ENCODE peak calls at places on chromosomes 6 and 20, in ten cellular contexts. D, W, M, S, J, X, L, Y, K and Q are unnamed samples.

GRCh38 chr6:25337004-25337403 is 57.8 kb downstream of the CARMIL1 start:
- DNase-seq in S (no peak), M (no peak), X (no peak), D (no peak), L (no peak), W (no peak), Y (no peak), K (no peak), J (no peak), Q (no peak)

GRCh38 chr6:143176090-143177021 is 115.7 kb downstream of the AIG1 start:
- DNase-seq in K (peak), X (no peak), D (no peak), J (no peak), S (no peak), W (no peak), Y (no peak), L (no peak), M (peak), Q (no peak)

GRCh38 chr20:46293084-46293483 is 15.2 kb downstream of the CDH22 start:
- DNase-seq in S (no peak), J (peak), W (no peak), Y (no peak), L (no peak), M (peak), K (peak), D (no peak), X (no peak), Q (peak)

GRCh38 chr20:34023937-34024732 is 30.4 kb downstream of the RALY start:
- DNase-seq in K (no peak), W (no peak), D (no peak), J (no peak), Y (no peak), M (no peak), X (no peak), S (no peak), L (no peak), Q (no peak)

GRCh38 chr6:46893648-46894047 is 28.1 kb downstream of the ADGRF5 start:
- DNase-seq in J (no peak), S (no peak), L (no peak), Y (no peak), M (no peak), X (no peak), W (no peak), K (no peak), D (no peak), Q (no peak)

GRCh38 chr6:16398587-16398986 is 160.2 kb downstream of the GMPR start:
- DNase-seq in D (no peak), J (no peak), K (peak), X (no peak), S (no peak), W (no peak), L (no peak), M (no peak), Y (no peak), Q (no peak)

GRCh38 chr6:105199711-105200110 is 19.9 kb upstream of the POPDC3 start:
- DNase-seq in X (no peak), D (peak), M (no peak), Y (no peak), S (no peak), L (no peak), K (no peak), W (no peak), J (no peak), Q (no peak)

GRCh38 chr6:31826793-31827285 is 699 bp upstream of the HSPA1B start:
- DNase-seq in J (peak), K (peak), S (no peak), D (peak), X (no peak), Y (peak), W (peak), L (no peak), M (no peak), Q (peak)

GRCh38 chr6:39956951-39957350 is 22.7 kb upstream of the MOCS1 start:
- DNase-seq in J (peak), W (no peak), L (no peak), M (no peak), S (no peak), D (no peak), Y (no peak), K (peak), X (no peak), Q (no peak)

GRCh38 chr6:37783831-37784584 is 35.5 kb upstream of the ZFAND3 start:
- DNase-seq in K (peak), J (no peak), D (peak), S (peak), Y (peak), X (no peak), M (no peak), W (peak), L (no peak), Q (no peak)

GRCh38 chr6:135182993-135183531 is 2.0 kb downstream of the MYB start:
- DNase-seq in L (no peak), W (peak), J (no peak), S (peak), X (peak), D (peak), K (no peak), M (peak), Y (peak), Q (peak)

GRCh38 chr6:27495386-27496135 is 22.7 kb upstream of the ZNF184 start:
- DNase-seq in Y (peak), J (no peak), D (no peak), S (peak), K (peak), X (no peak), L (peak), W (peak), M (peak), Q (peak)

GRCh38 chr6:101386982-101387381 is 6.5 kb upstream of the GRIK2 start:
- DNase-seq in M (no peak), S (no peak), L (no peak), W (no peak), Y (no peak), K (no peak), X (no peak), D (no peak), J (peak), Q (peak)

GRCh38 chr6:134984821-134985220 is 34.9 kb upstream of the ALDH8A1 start:
- DNase-seq in X (no peak), D (no peak), L (no peak), K (peak), W (no peak), S (no peak), J (no peak), Y (no peak), M (no peak), Q (no peak)

GRCh38 chr6:150528648-150529285 is 70.9 kb upstream of the PLEKHG1 start:
- DNase-seq in L (peak), Y (no peak), S (no peak), J (no peak), W (peak), X (no peak), M (no peak), D (no peak), K (peak), Q (peak)

GRCh38 chr20:57109151-57109953 is 157.1 kb downstream of the BMP7 start:
- DNase-seq in X (no peak), W (no peak), M (no peak), J (no peak), S (no peak), L (no peak), K (no peak), D (no peak), Y (no peak), Q (no peak)

GRCh38 chr6:55212147-55212546 is 37.8 kb downstream of the HCRTR2 start:
- DNase-seq in D (no peak), S (no peak), K (no peak), W (no peak), L (no peak), M (no peak), Y (no peak), X (no peak), J (no peak), Q (no peak)

GRCh38 chr20:2144850-2145249 is 43.2 kb downstream of the STK35 start:
- DNase-seq in L (no peak), M (no peak), X (no peak), S (no peak), W (no peak), J (no peak), K (no peak), D (no peak), Y (no peak), Q (no peak)

GRCh38 chr20:2237059-2237458 is 58.7 kb upstream of the TGM3 start:
- DNase-seq in J (peak), S (no peak), L (no peak), W (peak), K (peak), M (no peak), X (no peak), Y (no peak), D (no peak), Q (peak)

GRCh38 chr6:74879234-74879633 is 326.6 kb downstream of the COL12A1 start:
- DNase-seq in X (no peak), S (no peak), D (no peak), W (no peak), J (no peak), Y (no peak), M (no peak), L (no peak), K (peak), Q (no peak)

GRCh38 chr6:34132486-34133185 is 13.3 kb downstream of the GRM4 start:
- DNase-seq in J (peak), Y (peak), X (no peak), M (peak), L (no peak), D (no peak), W (peak), S (peak), K (peak), Q (peak)

GRCh38 chr6:44180886-44181285 is 22.3 kb downstream of the CAPN11 start:
- DNase-seq in J (no peak), D (no peak), M (peak), X (no peak), Y (no peak), L (no peak), S (no peak), K (no peak), W (no peak), Q (peak)

GRCh38 chr6:10720229-10720959 is 2.5 kb upstream of the TMEM14C start:
- DNase-seq in S (peak), J (peak), Y (peak), D (no peak), X (peak), L (no peak), W (peak), M (peak), K (peak), Q (no peak)

GRCh38 chr20:4299773-4300172 is 284.4 kb upstream of the RNF24 start:
- DNase-seq in M (no peak), L (no peak), W (no peak), X (no peak), D (no peak), K (peak), S (no peak), J (no peak), Y (no peak), Q (no peak)

GRCh38 chr6:3432416-3432815 is 24.4 kb downstream of the SLC22A23 start:
- DNase-seq in M (no peak), W (no peak), X (no peak), S (no peak), D (no peak), L (no peak), J (no peak), Y (no peak), K (no peak), Q (no peak)

GRCh38 chr20:745683-746301 is 22.5 kb downstream of the SLC52A3 start:
- DNase-seq in M (peak), X (no peak), L (no peak), Y (no peak), K (no peak), D (peak), W (no peak), J (peak), S (no peak), Q (no peak)

GRCh38 chr20:47206962-47207641 is 149.4 kb downstream of the ZMYND8 start:
- DNase-seq in K (no peak), Y (no peak), D (no peak), S (no peak), M (no peak), J (no peak), W (no peak), X (no peak), L (no peak), Q (peak)

GRCh38 chr6:117304446-117304845 is 39.1 kb downstream of the VGLL2 start:
- DNase-seq in L (no peak), S (no peak), Y (no peak), W (no peak), M (no peak), X (no peak), J (no peak), D (no peak), K (no peak), Q (no peak)

GRCh38 chr20:64037498-64038213 is 1.7 kb downstream of the C20orf204 start:
- DNase-seq in J (peak), W (no peak), Y (peak), D (peak), S (no peak), L (no peak), X (no peak), M (no peak), K (no peak), Q (peak)

GRCh38 chr20:33882018-33882417 is 70.9 kb downstream of the CHMP4B start:
- DNase-seq in S (no peak), K (no peak), D (no peak), L (no peak), X (no peak), Y (no peak), W (no peak), M (no peak), J (no peak), Q (no peak)

GRCh38 chr6:41713161-41713649 is 22.2 kb downstream of the TFEB start:
- DNase-seq in D (no peak), S (no peak), M (no peak), W (peak), J (no peak), X (no peak), Y (no peak), L (peak), K (no peak), Q (peak)

GRCh38 chr6:124964084-124964763 is 2.0 kb downstream of the RNF217 start:
- DNase-seq in L (no peak), X (no peak), W (peak), K (peak), M (no peak), D (no peak), J (peak), S (no peak), Y (no peak), Q (no peak)

GRCh38 chr6:149855741-149856140 is 8.4 kb downstream of the LRP11 start:
- DNase-seq in M (no peak), S (no peak), K (no peak), J (no peak), L (no peak), W (no peak), Y (no peak), D (no peak), X (no peak), Q (no peak)

GRCh38 chr6:81051952-81052351 is 700.5 kb downstream of the TENT5A start:
- DNase-seq in X (no peak), Y (no peak), W (no peak), J (no peak), K (no peak), M (no peak), L (no peak), S (no peak), D (no peak), Q (no peak)

GRCh38 chr20:58073945-58074920 is 154.2 kb downstream of the ANKRD60 start:
- DNase-seq in K (peak), X (no peak), W (peak), Y (no peak), D (no peak), L (no peak), S (no peak), M (no peak), J (no peak), Q (no peak)

GRCh38 chr6:43927525-43928210 is 157.7 kb downstream of the VEGFA start:
- DNase-seq in S (no peak), K (no peak), D (no peak), M (peak), W (no peak), X (no peak), Y (no peak), L (no peak), J (no peak), Q (no peak)

GRCh38 chr6:168209420-168209819 is 110.2 kb downstream of the DACT2 start:
- DNase-seq in J (no peak), X (no peak), W (no peak), S (no peak), L (no peak), D (no peak), Y (no peak), K (no peak), M (no peak), Q (peak)

GRCh38 chr20:3820048-3820900 is at the start of gene AP5S1:
- DNase-seq in M (peak), K (peak), X (peak), L (peak), J (peak), S (peak), D (peak), Y (peak), W (peak), Q (peak)

GRCh38 chr6:159979136-159979874 is 10.4 kb downstream of the IGF2R start:
- DNase-seq in W (peak), D (no peak), X (no peak), J (no peak), K (peak), S (peak), L (no peak), M (peak), Y (peak), Q (peak)

GRCh38 chr6:37822851-37823682 is 3.5 kb downstream of the ZFAND3 start:
- DNase-seq in L (no peak), Y (no peak), X (no peak), W (peak), D (no peak), K (peak), M (no peak), J (peak), S (peak), Q (no peak)